ENCODE peak calls at places on chromosomes 12 and 14, in seven cellular contexts. One of them, this sample, is unnamed.

GRCh38 chr12:26787125-26787495 is 45.9 kb downstream of the ITPR2 start:
- ATAC-seq in left cardiac atrium: peak; percentile 92
- ATAC-seq in PC-3: peak; percentile 52
- ATAC-seq in Right ventricle myocardium superior: peak; percentile 53
- ATAC-seq in aorta: peak; percentile 75
- ATAC-seq in activated CD8-positive, alpha-beta T cell treated with anti-CD3 and anti-CD28 coated beads for 36 hours: no peak
- ATAC-seq in Right ventricle myocardium inferior: peak; percentile 50
- ATAC-seq in this sample: peak; percentile 79

GRCh38 chr14:87131879-87132278 is 861.1 kb downstream of the GALC start:
- ATAC-seq in left cardiac atrium: peak; percentile 92
- ATAC-seq in PC-3: no peak
- ATAC-seq in Right ventricle myocardium superior: no peak
- ATAC-seq in aorta: no peak
- ATAC-seq in activated CD8-positive, alpha-beta T cell treated with anti-CD3 and anti-CD28 coated beads for 36 hours: no peak
- ATAC-seq in Right ventricle myocardium inferior: no peak
- ATAC-seq in this sample: no peak

GRCh38 chr14:51147183-51147582 is 52.3 kb upstream of the TRIM9 start:
- ATAC-seq in left cardiac atrium: no peak
- ATAC-seq in PC-3: no peak
- ATAC-seq in Right ventricle myocardium superior: no peak
- ATAC-seq in aorta: no peak
- ATAC-seq in activated CD8-positive, alpha-beta T cell treated with anti-CD3 and anti-CD28 coated beads for 36 hours: no peak
- ATAC-seq in Right ventricle myocardium inferior: no peak
- ATAC-seq in this sample: no peak

GRCh38 chr12:48640428-48640827 is 41.6 kb downstream of the KANSL2 start:
- ATAC-seq in left cardiac atrium: no peak
- ATAC-seq in PC-3: no peak
- ATAC-seq in Right ventricle myocardium superior: no peak
- ATAC-seq in aorta: no peak
- ATAC-seq in activated CD8-positive, alpha-beta T cell treated with anti-CD3 and anti-CD28 coated beads for 36 hours: no peak
- ATAC-seq in Right ventricle myocardium inferior: no peak
- ATAC-seq in this sample: no peak

GRCh38 chr12:94390130-94390485 is 69.6 kb downstream of the CEP83 start:
- ATAC-seq in left cardiac atrium: no peak
- ATAC-seq in PC-3: no peak
- ATAC-seq in Right ventricle myocardium superior: no peak
- ATAC-seq in aorta: no peak
- ATAC-seq in activated CD8-positive, alpha-beta T cell treated with anti-CD3 and anti-CD28 coated beads for 36 hours: no peak
- ATAC-seq in Right ventricle myocardium inferior: no peak
- ATAC-seq in this sample: no peak

GRCh38 chr14:55954108-55954507 is 164.1 kb upstream of the PELI2 start:
- ATAC-seq in left cardiac atrium: no peak
- ATAC-seq in PC-3: no peak
- ATAC-seq in Right ventricle myocardium superior: no peak
- ATAC-seq in aorta: no peak
- ATAC-seq in activated CD8-positive, alpha-beta T cell treated with anti-CD3 and anti-CD28 coated beads for 36 hours: no peak
- ATAC-seq in Right ventricle myocardium inferior: no peak
- ATAC-seq in this sample: no peak

GRCh38 chr14:92676031-92676430 is 72.4 kb downstream of the LGMN start:
- ATAC-seq in left cardiac atrium: peak; percentile 42
- ATAC-seq in PC-3: no peak
- ATAC-seq in Right ventricle myocardium superior: peak; percentile 34
- ATAC-seq in aorta: no peak
- ATAC-seq in activated CD8-positive, alpha-beta T cell treated with anti-CD3 and anti-CD28 coated beads for 36 hours: no peak
- ATAC-seq in Right ventricle myocardium inferior: peak; percentile 34
- ATAC-seq in this sample: no peak

GRCh38 chr12:86186449-86186848 is 69.7 kb downstream of the MGAT4C start:
- ATAC-seq in left cardiac atrium: no peak
- ATAC-seq in PC-3: peak; percentile 68
- ATAC-seq in Right ventricle myocardium superior: no peak
- ATAC-seq in aorta: no peak
- ATAC-seq in activated CD8-positive, alpha-beta T cell treated with anti-CD3 and anti-CD28 coated beads for 36 hours: no peak
- ATAC-seq in Right ventricle myocardium inferior: no peak
- ATAC-seq in this sample: no peak

GRCh38 chr12:20627001-20627588 is 68.0 kb upstream of the SLCO1C1 start:
- ATAC-seq in left cardiac atrium: no peak
- ATAC-seq in PC-3: no peak
- ATAC-seq in Right ventricle myocardium superior: peak; percentile 24
- ATAC-seq in aorta: peak; percentile 41
- ATAC-seq in activated CD8-positive, alpha-beta T cell treated with anti-CD3 and anti-CD28 coated beads for 36 hours: no peak
- ATAC-seq in Right ventricle myocardium inferior: peak; percentile 24
- ATAC-seq in this sample: no peak

GRCh38 chr12:47408171-47408871 is 297.5 kb downstream of the RPAP3 start:
- ATAC-seq in left cardiac atrium: peak; percentile 19
- ATAC-seq in PC-3: peak; percentile 78
- ATAC-seq in Right ventricle myocardium superior: no peak
- ATAC-seq in aorta: no peak
- ATAC-seq in activated CD8-positive, alpha-beta T cell treated with anti-CD3 and anti-CD28 coated beads for 36 hours: peak; percentile 48
- ATAC-seq in Right ventricle myocardium inferior: no peak
- ATAC-seq in this sample: peak; percentile 91

GRCh38 chr12:93668919-93669418 is 8.2 kb upstream of the CRADD start:
- ATAC-seq in left cardiac atrium: no peak
- ATAC-seq in PC-3: peak; percentile 33
- ATAC-seq in Right ventricle myocardium superior: no peak
- ATAC-seq in aorta: no peak
- ATAC-seq in activated CD8-positive, alpha-beta T cell treated with anti-CD3 and anti-CD28 coated beads for 36 hours: peak; percentile 69
- ATAC-seq in Right ventricle myocardium inferior: no peak
- ATAC-seq in this sample: no peak

GRCh38 chr14:64612021-64612380 is 62.2 kb downstream of the PPP1R36 start:
- ATAC-seq in left cardiac atrium: peak; percentile 82
- ATAC-seq in PC-3: peak; percentile 57
- ATAC-seq in Right ventricle myocardium superior: peak; percentile 50
- ATAC-seq in aorta: no peak
- ATAC-seq in activated CD8-positive, alpha-beta T cell treated with anti-CD3 and anti-CD28 coated beads for 36 hours: no peak
- ATAC-seq in Right ventricle myocardium inferior: no peak
- ATAC-seq in this sample: no peak

GRCh38 chr14:75217508-75218206 is 41.2 kb upstream of the TMED10 start:
- ATAC-seq in left cardiac atrium: no peak
- ATAC-seq in PC-3: no peak
- ATAC-seq in Right ventricle myocardium superior: no peak
- ATAC-seq in aorta: no peak
- ATAC-seq in activated CD8-positive, alpha-beta T cell treated with anti-CD3 and anti-CD28 coated beads for 36 hours: no peak
- ATAC-seq in Right ventricle myocardium inferior: no peak
- ATAC-seq in this sample: no peak

GRCh38 chr12:21509768-21510167 is 8.2 kb downstream of the GOLT1B start:
- ATAC-seq in left cardiac atrium: no peak
- ATAC-seq in PC-3: no peak
- ATAC-seq in Right ventricle myocardium superior: no peak
- ATAC-seq in aorta: no peak
- ATAC-seq in activated CD8-positive, alpha-beta T cell treated with anti-CD3 and anti-CD28 coated beads for 36 hours: peak; percentile 90
- ATAC-seq in Right ventricle myocardium inferior: no peak
- ATAC-seq in this sample: peak; percentile 22

GRCh38 chr14:93305708-93306418 is 27.0 kb downstream of the BTBD7 start:
- ATAC-seq in left cardiac atrium: no peak
- ATAC-seq in PC-3: no peak
- ATAC-seq in Right ventricle myocardium superior: no peak
- ATAC-seq in aorta: no peak
- ATAC-seq in activated CD8-positive, alpha-beta T cell treated with anti-CD3 and anti-CD28 coated beads for 36 hours: no peak
- ATAC-seq in Right ventricle myocardium inferior: no peak
- ATAC-seq in this sample: peak; percentile 50

GRCh38 chr14:69539631-69540410 is 34.9 kb downstream of the CCDC177 start:
- ATAC-seq in left cardiac atrium: peak; percentile 50
- ATAC-seq in PC-3: no peak
- ATAC-seq in Right ventricle myocardium superior: peak; percentile 27
- ATAC-seq in aorta: peak; percentile 47
- ATAC-seq in activated CD8-positive, alpha-beta T cell treated with anti-CD3 and anti-CD28 coated beads for 36 hours: no peak
- ATAC-seq in Right ventricle myocardium inferior: no peak
- ATAC-seq in this sample: peak; percentile 31

GRCh38 chr12:57104292-57104910 is 6.8 kb downstream of the STAT6 start:
- ATAC-seq in left cardiac atrium: peak; percentile 3
- ATAC-seq in PC-3: no peak
- ATAC-seq in Right ventricle myocardium superior: no peak
- ATAC-seq in aorta: no peak
- ATAC-seq in activated CD8-positive, alpha-beta T cell treated with anti-CD3 and anti-CD28 coated beads for 36 hours: no peak
- ATAC-seq in Right ventricle myocardium inferior: no peak
- ATAC-seq in this sample: no peak

This sample was measured in esophagus mucosa.